ENCODE peak calls at places on chromosomes 4 and X, in six cellular contexts. X is sigmoid colon, O is psoas muscle, W is Peyer's patch, B is IMR-90, G is endothelial cell of umbilical vein. A is an unnamed sample. For H3K4me1, the result is how much of the 10 kb centered on the place peaks cover.

GRCh38 chr4:9893329-9894108 is 112.1 kb downstream of the DRD5 start:
- DNase-seq in X (no peak), O (no peak), W (no peak), B (no peak), G (no peak), A (no peak)

GRCh38 chr4:153651961-153652784 is 31.9 kb upstream of the TLR2 start:
- DNase-seq in X (no peak), O (no peak), W (no peak), B (no peak), G (no peak), A (no peak)

GRCh38 chr4:169765845-169766244 is 8.1 kb upstream of the HPF1 start:
- DNase-seq in X (no peak), O (no peak), W (no peak), B (no peak), G (no peak), A (no peak)

GRCh38 chr4:113125418-113125817 is 76.0 kb downstream of the ANK2 start:
- DNase-seq in X (no peak), O (no peak), W (no peak), B (no peak), G (no peak), A (no peak)

GRCh38 chr4:145177906-145178538 is 2.4 kb downstream of the OTUD4 start:
- DNase-seq in X (no peak), O (no peak), W (no peak), B (peak), G (peak), A (no peak)

GRCh38 chrX:44157858-44158257 is 184.7 kb upstream of the NDP start:
- DNase-seq in X (no peak), O (no peak), W (no peak), B (no peak), G (no peak), A (no peak)

GRCh38 chr4:2862528-2862927 is 18.9 kb downstream of the ADD1 start:
- DNase-seq in X (no peak), O (no peak), W (peak), B (peak), G (peak), A (no peak)

GRCh38 chr4:2511645-2512131 is 24.8 kb upstream of the FAM193A start:
- DNase-seq in X (no peak), O (no peak), W (peak), B (no peak), G (no peak), A (no peak)

GRCh38 chr4:98203406-98204235 is 57.6 kb upstream of the RAP1GDS1 start:
- DNase-seq in X (no peak), O (no peak), W (no peak), B (no peak), G (no peak), A (no peak)

GRCh38 chr4:65195666-65196065 is 474.6 kb downstream of the EPHA5 start:
- DNase-seq in X (no peak), O (no peak), W (no peak), B (no peak), G (no peak), A (no peak)

GRCh38 chr4:86441175-86441960 is 81.5 kb upstream of the MAPK10 start:
- DNase-seq in X (no peak), O (no peak), W (no peak), B (peak), G (no peak), A (no peak)

GRCh38 chrX:9882669-9883446 is 84.3 kb upstream of the CLDN34 start:
- DNase-seq in X (no peak), O (no peak), W (no peak), B (peak), G (peak), A (peak)

GRCh38 chr4:76011700-76012387 is 4.5 kb upstream of the CXCL9 start:
- DNase-seq in X (no peak), O (no peak), W (no peak), B (peak), G (peak), A (no peak)

GRCh38 chr4:10656420-10656819 is 28.1 kb downstream of the CLNK start:
- DNase-seq in X (no peak), O (no peak), W (no peak), B (no peak), G (no peak), A (no peak)

GRCh38 chrX:150773117-150773516 is 79.9 kb downstream of the MTMR1 start:
- DNase-seq in X (no peak), O (no peak), W (no peak), B (no peak), G (no peak), A (no peak)

GRCh38 chrX:41405551-41405950 is 41.6 kb upstream of the NYX start:
- DNase-seq in X (no peak), O (no peak), W (no peak), B (no peak), G (no peak), A (no peak)

GRCh38 chr4:24559889-24560288 is 24.5 kb downstream of the DHX15 start:
- DNase-seq in X (no peak), O (no peak), W (no peak), B (peak), G (no peak), A (no peak)

GRCh38 chrX:49910344-49910743 is 12.1 kb upstream of the CLCN5 start:
- DNase-seq in X (no peak), O (no peak), W (no peak), B (no peak), G (no peak), A (no peak)

GRCh38 chr4:118284169-118284568 is 68.6 kb downstream of the PRSS12 start:
- DNase-seq in X (no peak), O (no peak), W (no peak), B (peak), G (no peak), A (no peak)

GRCh38 chr4:125125256-125125655 is 189.5 kb upstream of the FAT4 start:
- DNase-seq in X (no peak), O (no peak), W (no peak), B (no peak), G (peak), A (no peak)

GRCh38 chrX:38225093-38225492 is 4.4 kb upstream of the SRPX start:
- DNase-seq in X (no peak), O (no peak), W (no peak), B (peak), G (no peak), A (no peak)

GRCh38 chrX:12227412-12228041 is 89.3 kb downstream of the FRMPD4 start:
- DNase-seq in X (no peak), O (no peak), W (no peak), B (no peak), G (no peak), A (no peak)

GRCh38 chrX:12225073-12225472 is 86.8 kb downstream of the FRMPD4 start:
- DNase-seq in X (no peak), O (no peak), W (no peak), B (no peak), G (no peak), A (no peak)

GRCh38 chrX:12228862-12229261 is 90.6 kb downstream of the FRMPD4 start:
- DNase-seq in X (no peak), O (no peak), W (no peak), B (no peak), G (no peak), A (no peak)

GRCh38 chrX:12223650-12224049 is 85.4 kb downstream of the FRMPD4 start:
- DNase-seq in X (no peak), O (no peak), W (no peak), B (peak), G (no peak), A (no peak)
- H3K27ac ChIP-seq in X (no peak), O (no peak), W (no peak), B (no peak), G (no peak), A (no peak)

GRCh38 chr4:156949373-156949814 is 22.2 kb downstream of the PDGFC start:
- DNase-seq in X (no peak), O (no peak), W (no peak), B (peak), G (peak), A (no peak)
- H3K4me1 ChIP-seq in X (half or more), O (half or more), W (under half), B (under half), G (half or more), A (under half)

DNA sequence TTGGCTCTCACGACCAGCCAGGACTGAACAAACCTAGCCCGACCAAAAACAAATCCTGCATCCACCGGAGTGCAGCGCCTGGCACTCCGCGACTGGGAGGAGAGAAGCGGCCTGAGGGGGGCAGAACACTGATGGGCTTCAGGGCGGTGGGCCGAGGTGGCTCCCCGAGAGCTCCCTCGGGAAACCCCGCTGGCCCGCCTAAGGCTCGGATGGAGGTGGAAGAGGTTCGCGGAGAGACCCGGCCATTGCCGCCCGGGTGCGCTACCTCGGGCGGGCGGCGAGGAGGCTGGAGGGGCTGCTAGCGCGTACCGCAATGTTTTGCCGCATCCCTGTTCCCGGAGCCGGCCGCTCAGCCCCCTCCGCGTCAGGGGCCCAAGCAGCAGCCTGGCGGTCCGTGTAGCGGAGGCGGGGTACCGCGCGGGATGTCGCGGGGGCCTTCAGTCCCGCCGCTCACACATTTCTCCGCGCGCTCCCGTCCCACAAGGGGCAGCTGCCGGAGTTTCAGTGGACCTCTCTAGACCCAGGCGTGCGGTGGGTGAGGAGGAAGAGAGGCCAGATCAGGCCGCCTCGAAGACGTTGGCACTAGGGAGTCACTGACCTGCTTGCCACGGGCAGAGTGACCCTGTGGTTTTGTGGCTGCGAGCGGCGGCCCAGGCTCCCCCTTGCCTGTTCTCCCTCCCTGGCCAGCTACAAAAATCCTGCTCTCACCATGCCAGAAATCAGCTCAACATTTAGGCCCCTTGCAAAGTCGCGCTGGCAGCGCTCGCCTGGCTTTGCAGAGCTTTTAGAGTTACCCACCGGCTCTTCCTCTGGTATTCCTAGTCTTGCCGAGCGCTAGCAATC is 2.1 kb downstream of the SLITRK4 start:
- DNase-seq in X (no peak), O (peak), W (no peak), B (no peak), G (no peak), A (no peak)
- H3K27ac ChIP-seq in X (no peak), O (peak), W (no peak), B (no peak), G (no peak), A (peak)

DNA sequence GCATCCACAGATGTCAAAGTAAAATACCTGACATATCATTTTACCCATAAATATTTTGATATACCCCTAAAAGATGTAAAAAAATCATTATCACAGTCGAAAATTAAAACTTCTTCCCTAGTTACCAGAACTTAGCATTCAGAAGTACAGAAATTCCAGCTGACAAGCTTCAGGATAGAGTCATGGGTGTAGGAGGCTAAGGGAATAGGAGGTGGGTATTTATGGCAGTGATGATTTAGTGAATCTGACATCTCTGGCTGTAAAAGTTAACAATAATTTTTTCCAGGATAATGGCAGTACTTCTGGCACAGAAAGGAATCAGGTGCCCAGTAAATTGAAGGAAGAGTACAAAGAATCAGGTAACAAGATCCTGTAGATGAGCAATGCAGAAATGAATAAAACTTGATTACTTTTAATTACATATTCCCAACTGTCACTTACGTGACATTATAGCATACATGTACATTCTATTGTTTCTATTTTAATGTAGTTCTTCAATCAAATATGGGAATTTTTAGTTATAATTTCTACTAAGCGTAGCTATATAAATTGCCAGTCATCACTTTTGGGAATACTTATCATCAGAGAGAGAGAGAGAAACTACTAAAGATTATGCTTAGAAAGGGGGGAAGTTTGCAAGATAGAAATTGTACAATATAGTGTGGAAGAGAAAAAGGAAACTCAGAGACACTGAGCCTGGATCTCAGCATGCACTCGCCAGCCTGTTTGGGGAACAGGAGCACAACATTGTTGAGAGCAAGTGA is 143.4 kb downstream of the TMEM144 start:
- DNase-seq in X (no peak), O (no peak), W (no peak), B (no peak), G (no peak), A (no peak)
- H3K4me1 ChIP-seq in X (under half), O (under half), W (under half), B (under half), G (under half), A (under half)

DNA sequence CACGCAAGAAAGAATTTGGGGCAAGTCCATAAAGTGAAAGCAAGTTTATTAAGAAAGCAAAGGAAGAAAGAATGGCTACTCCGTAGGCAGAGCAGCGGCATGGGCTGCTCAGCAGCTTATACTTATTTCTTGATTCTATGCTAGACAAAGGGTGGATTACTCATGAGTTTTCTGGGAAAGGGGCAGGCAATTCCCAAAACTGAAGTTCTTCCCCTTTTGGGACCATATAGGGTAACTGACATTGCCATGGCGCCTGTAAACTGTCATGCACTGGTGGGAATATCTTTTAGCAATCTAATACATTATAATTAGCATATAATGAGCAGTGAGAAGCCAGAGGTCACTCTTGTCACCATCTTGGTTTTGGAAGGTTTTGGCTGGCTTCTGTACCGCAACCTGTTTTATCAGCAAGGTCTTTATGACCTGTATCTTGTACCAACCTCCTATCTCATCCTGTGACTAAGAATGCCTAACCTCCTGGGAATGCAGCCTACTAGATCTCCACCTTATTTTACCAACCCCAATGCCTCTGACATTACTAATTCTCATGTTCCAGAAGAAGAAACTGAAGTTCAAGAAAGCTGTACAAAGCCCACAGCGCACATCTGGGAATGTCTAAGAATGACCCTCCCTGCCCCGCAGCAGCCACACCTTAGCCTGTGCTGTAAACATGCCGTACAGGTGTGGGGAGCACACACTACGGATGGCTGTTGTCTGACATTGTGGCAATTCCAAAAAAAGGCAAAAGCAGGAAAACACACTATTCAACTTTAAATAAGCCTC is 18.6 kb downstream of the RXFP1 start:
- DNase-seq in X (no peak), O (no peak), W (no peak), B (no peak), G (no peak), A (no peak)
- H3K27ac ChIP-seq in X (no peak), O (no peak), W (no peak), B (no peak), G (no peak), A (no peak)

DNA sequence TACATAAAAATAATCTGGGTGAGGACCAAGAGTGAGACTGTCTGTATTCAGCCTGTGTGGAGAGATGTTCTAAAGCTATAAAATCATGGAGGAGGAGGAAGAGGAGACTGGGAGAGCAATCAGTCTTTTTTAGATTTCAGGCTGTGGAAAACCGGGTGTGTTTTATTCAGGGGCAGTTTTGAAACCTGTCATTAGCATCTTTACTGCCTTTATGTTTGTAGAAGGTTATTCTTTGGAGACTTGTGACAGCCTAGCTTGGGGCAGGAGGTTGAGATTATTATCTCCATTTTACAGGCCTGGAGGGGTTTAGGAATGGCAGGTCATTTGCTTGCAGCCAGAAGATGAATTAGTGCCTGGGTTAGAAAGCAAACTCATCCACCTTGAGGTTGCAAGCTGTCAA is 2.1 kb downstream of the TMEM164 start:
- DNase-seq in X (no peak), O (no peak), W (no peak), B (no peak), G (no peak), A (no peak)
- H3K4me1 ChIP-seq in X (under half), O (under half), W (under half), B (under half), G (under half), A (under half)

DNA sequence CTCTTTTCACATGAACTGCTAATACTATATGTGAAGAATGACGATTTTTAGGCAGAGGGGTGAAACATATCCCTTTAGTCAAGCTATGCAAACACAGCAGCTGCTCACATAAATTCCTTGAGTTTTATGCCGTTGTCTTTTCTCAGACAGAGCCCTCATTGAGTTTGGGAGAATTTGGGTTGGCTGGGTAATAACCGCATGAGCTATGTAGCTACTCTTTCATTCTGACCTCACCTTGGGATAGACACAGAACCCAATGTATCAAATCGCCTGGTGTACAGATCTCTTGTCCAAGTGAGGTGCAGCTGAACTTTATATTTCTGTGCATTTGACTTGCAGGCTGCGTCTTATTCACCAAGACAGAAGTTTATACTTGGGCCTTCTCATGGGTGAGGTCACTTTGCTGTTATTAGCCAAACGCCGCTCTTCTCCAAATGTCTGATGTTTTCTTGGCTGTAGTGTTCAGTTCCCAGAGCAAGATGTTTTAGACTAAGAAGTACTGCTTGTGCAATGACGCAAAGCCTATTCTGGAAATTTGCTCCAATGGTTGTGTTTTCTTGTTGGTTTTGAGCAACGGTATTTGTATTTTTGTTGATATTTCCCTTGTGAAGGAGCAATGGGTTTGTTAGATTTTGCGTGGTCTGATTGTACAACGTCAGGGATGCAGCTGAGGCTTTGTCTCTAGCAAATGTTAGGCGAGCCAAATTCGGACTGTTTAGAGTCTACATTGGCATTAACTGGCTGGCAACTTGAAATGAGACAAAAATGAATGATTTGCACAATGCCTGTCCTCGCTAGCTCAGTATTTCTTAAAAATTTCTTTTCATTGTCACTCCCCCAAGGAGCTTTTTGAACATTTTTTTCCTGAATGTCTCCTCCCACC is 11.2 kb upstream of the SPARCL1 start:
- DNase-seq in X (peak), O (no peak), W (no peak), B (peak), G (no peak), A (no peak)
- H3K27ac ChIP-seq in X (peak), O (no peak), W (peak), B (no peak), G (no peak), A (peak)